ENCODE peak calls at places on chromosomes 11 and 22, in four cellular contexts. One of them, this sample, is unnamed.

GRCh38 chr11:117144477-117145392 is 648 bp downstream of the PAFAH1B2 start:
- DNase-seq in fibroblast of lung: peak; percentile 73
- DNase-seq in hepatocyte: peak; percentile 79
- DNase-seq in testis: peak; percentile 61
- DNase-seq in this sample: peak; percentile 71

GRCh38 chr11:121589946-121590537 is 137.3 kb upstream of the SORL1-AS1 start:
- DNase-seq in testis: no peak
- DNase-seq in fibroblast of lung: no peak
- DNase-seq in hepatocyte: no peak
- DNase-seq in this sample: no peak

GRCh38 chr22:40183029-40183581 is 5.4 kb downstream of the TNRC6B start:
- DNase-seq in testis: no peak
- DNase-seq in hepatocyte: peak; percentile 80
- DNase-seq in fibroblast of lung: peak; percentile 80
- DNase-seq in this sample: no peak

GRCh38 chr11:75905434-75905833 is 90.4 kb downstream of the UVRAG start:
- DNase-seq in hepatocyte: no peak
- DNase-seq in testis: no peak
- DNase-seq in fibroblast of lung: no peak
- DNase-seq in this sample: no peak

GRCh38 chr11:74949748-74950127 is 672 bp downstream of the SPCS2 start:
- DNase-seq in testis: no peak
- DNase-seq in hepatocyte: no peak
- DNase-seq in fibroblast of lung: no peak
- DNase-seq in this sample: no peak

GRCh38 chr11:21250196-21250595 is 580.8 kb downstream of the NELL1 start:
- DNase-seq in fibroblast of lung: no peak
- DNase-seq in testis: no peak
- DNase-seq in hepatocyte: no peak
- DNase-seq in this sample: no peak

GRCh38 chr11:61173456-61173855 is 12.2 kb upstream of the VPS37C start:
- DNase-seq in testis: no peak
- DNase-seq in fibroblast of lung: no peak
- DNase-seq in hepatocyte: no peak
- DNase-seq in this sample: no peak

GRCh38 chr11:61959026-61959608 is 8.3 kb downstream of the FTH1 start:
- DNase-seq in fibroblast of lung: no peak
- DNase-seq in hepatocyte: no peak
- DNase-seq in testis: no peak
- DNase-seq in this sample: no peak

GRCh38 chr11:119144825-119145476 is 3.9 kb upstream of the ABCG4 start:
- DNase-seq in fibroblast of lung: peak; percentile 72
- DNase-seq in testis: peak; percentile 69
- DNase-seq in hepatocyte: peak; percentile 87
- DNase-seq in this sample: no peak

GRCh38 chr22:43505423-43505822 is 93.6 kb downstream of the MPPED1 start:
- DNase-seq in fibroblast of lung: no peak
- DNase-seq in hepatocyte: no peak
- DNase-seq in testis: no peak
- DNase-seq in this sample: no peak

GRCh38 chr11:93663021-93663420 is 1.5 kb downstream of the CEP295 start:
- DNase-seq in hepatocyte: no peak
- DNase-seq in testis: no peak
- DNase-seq in fibroblast of lung: no peak
- DNase-seq in this sample: no peak

GRCh38 chr22:40021401-40022000 is 26.7 kb downstream of the FAM83F start:
- DNase-seq in fibroblast of lung: no peak
- DNase-seq in hepatocyte: no peak
- DNase-seq in testis: no peak
- DNase-seq in this sample: no peak

GRCh38 chr11:72711141-72711540 is 36.9 kb upstream of the PDE2A start:
- DNase-seq in fibroblast of lung: no peak
- DNase-seq in hepatocyte: no peak
- DNase-seq in testis: no peak
- DNase-seq in this sample: no peak

GRCh38 chr22:48192071-48192470 is 1429.6 kb downstream of the TBC1D22A start:
- DNase-seq in hepatocyte: no peak
- DNase-seq in fibroblast of lung: no peak
- DNase-seq in testis: no peak
- DNase-seq in this sample: no peak

GRCh38 chr11:16881074-16881709 is 133.0 kb downstream of the PLEKHA7 start:
- DNase-seq in fibroblast of lung: peak; percentile 39
- DNase-seq in testis: peak; percentile 82
- DNase-seq in hepatocyte: peak; percentile 27
- DNase-seq in this sample: peak; percentile 68

GRCh38 chr22:37281646-37282384 is 493 bp upstream of the CYTH4 start:
- DNase-seq in fibroblast of lung: no peak
- DNase-seq in testis: no peak
- DNase-seq in hepatocyte: no peak
- DNase-seq in this sample: peak; percentile 45

GRCh38 chr11:2929511-2929879 is 275 bp upstream of the PHLDA2 start:
- DNase-seq in hepatocyte: peak; percentile 87
- DNase-seq in fibroblast of lung: peak; percentile 77
- DNase-seq in testis: no peak
- DNase-seq in this sample: peak; percentile 75

GRCh38 chr22:45757068-45757467 is 85.4 kb downstream of the ATXN10 start:
- DNase-seq in hepatocyte: peak; percentile 39
- DNase-seq in fibroblast of lung: peak; percentile 59
- DNase-seq in testis: peak; percentile 50
- DNase-seq in this sample: no peak
- TF ChIP-seq CTCF in hepatocyte: no peak
- TF ChIP-seq CTCF in fibroblast of lung: peak; percentile 31
- TF ChIP-seq CTCF in testis: no peak
- TF ChIP-seq CTCF in this sample: peak; percentile 12

GRCh38 chr11:114168086-114168448 is 108.6 kb downstream of the ZBTB16 start:
- DNase-seq in fibroblast of lung: no peak
- DNase-seq in hepatocyte: no peak
- DNase-seq in testis: no peak
- DNase-seq in this sample: no peak
- H3K4me1 ChIP-seq in fibroblast of lung: peaks cover 6% of the 10 kb centered on the region
- H3K4me1 ChIP-seq in hepatocyte: peaks cover 95% of the 10 kb centered on the region
- H3K4me1 ChIP-seq in testis: peaks cover 95% of the 10 kb centered on the region
- H3K4me1 ChIP-seq in this sample: peaks cover 25% of the 10 kb centered on the region

DNA sequence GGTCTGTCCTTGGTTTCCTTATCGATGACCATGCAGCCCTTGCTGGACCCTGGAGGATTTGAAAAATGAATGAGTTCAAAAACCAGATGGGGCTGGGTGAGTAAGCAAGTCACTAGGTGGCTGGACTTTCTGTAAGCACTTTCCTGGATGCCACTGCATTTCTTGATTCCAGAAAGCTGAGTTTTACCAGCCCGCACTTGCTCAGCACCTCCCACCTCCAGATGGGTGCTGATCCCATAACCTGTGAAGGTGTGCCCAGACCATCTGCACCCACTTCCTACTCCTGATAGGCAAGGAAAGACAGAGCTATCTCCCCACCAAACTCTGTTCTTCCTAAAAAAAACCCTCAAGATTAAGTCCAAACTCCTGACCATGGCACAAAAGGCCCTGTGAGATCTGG is 21.1 kb downstream of the ASCC2 start:
- DNase-seq in testis: no peak
- DNase-seq in hepatocyte: no peak
- DNase-seq in fibroblast of lung: no peak
- DNase-seq in this sample: peak; percentile 73
- TF ChIP-seq CTCF in testis: no peak
- TF ChIP-seq CTCF in hepatocyte: no peak
- TF ChIP-seq CTCF in fibroblast of lung: no peak
- TF ChIP-seq CTCF in this sample: peak; percentile 17

DNA sequence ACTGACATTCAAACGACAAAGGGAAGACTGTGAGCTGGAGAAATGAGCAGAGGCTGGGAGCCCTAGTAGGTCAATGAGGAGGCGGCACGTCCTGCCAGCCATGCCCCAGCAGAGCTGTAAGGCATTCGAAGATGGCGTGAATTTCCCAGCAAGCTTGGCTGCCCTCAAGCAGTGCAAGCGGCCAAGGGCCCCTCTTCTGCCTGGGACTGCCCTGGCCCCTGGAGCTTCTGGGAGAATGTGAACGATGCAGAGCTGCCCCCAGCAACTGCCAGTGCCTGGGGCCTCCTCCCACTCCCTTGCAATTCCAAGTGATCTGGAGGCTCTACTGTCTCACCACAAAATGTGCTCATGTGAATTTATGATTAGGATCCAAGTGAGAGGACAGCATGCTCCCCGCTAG is 4.3 kb downstream of the PPM1F start:
- DNase-seq in hepatocyte: no peak
- DNase-seq in fibroblast of lung: no peak
- DNase-seq in testis: no peak
- DNase-seq in this sample: no peak
- H3K4me1 ChIP-seq in hepatocyte: peaks cover 12% of the 10 kb centered on the region
- H3K4me1 ChIP-seq in fibroblast of lung: peaks cover 12% of the 10 kb centered on the region
- H3K4me1 ChIP-seq in testis: peaks cover 10% of the 10 kb centered on the region
- H3K4me1 ChIP-seq in this sample: peaks cover 9% of the 10 kb centered on the region